ENCODE peak calls at places on chromosome 6, in six cellular contexts. One of them, this sample, is unnamed.

GRCh38 chr6:118775381-118775780 is 118.6 kb upstream of the ASF1A start:
- DNase-seq in fibroblast of the aortic adventitia: no peak
- DNase-seq in GM12878: no peak
- DNase-seq in IMR-90: no peak
- DNase-seq in K562: no peak
- DNase-seq in thoracic aorta: no peak
- DNase-seq in this sample: no peak

GRCh38 chr6:106134087-106134770 is 48.1 kb downstream of the PRDM1 start:
- DNase-seq in GM12878: no peak
- DNase-seq in fibroblast of the aortic adventitia: no peak
- DNase-seq in thoracic aorta: no peak
- DNase-seq in IMR-90: no peak
- DNase-seq in K562: no peak
- DNase-seq in this sample: no peak

GRCh38 chr6:26537846-26538571 is at the start of gene HMGN4:
- DNase-seq in IMR-90: peak; percentile 90
- DNase-seq in GM12878: peak; percentile 96
- DNase-seq in fibroblast of the aortic adventitia: peak; percentile 95
- DNase-seq in thoracic aorta: no peak
- DNase-seq in K562: peak; percentile 91
- DNase-seq in this sample: peak; percentile 82

GRCh38 chr6:48658910-48659309 is 547.9 kb upstream of the PTCHD4 start:
- DNase-seq in GM12878: no peak
- DNase-seq in fibroblast of the aortic adventitia: no peak
- DNase-seq in K562: no peak
- DNase-seq in thoracic aorta: no peak
- DNase-seq in IMR-90: no peak
- DNase-seq in this sample: no peak

GRCh38 chr6:128280960-128281359 is 239.4 kb downstream of the PTPRK start:
- DNase-seq in thoracic aorta: no peak
- DNase-seq in GM12878: no peak
- DNase-seq in fibroblast of the aortic adventitia: no peak
- DNase-seq in K562: no peak
- DNase-seq in IMR-90: no peak
- DNase-seq in this sample: no peak

GRCh38 chr6:76162811-76163210 is 90.3 kb upstream of the IMPG1 start:
- DNase-seq in thoracic aorta: no peak
- DNase-seq in GM12878: no peak
- DNase-seq in IMR-90: no peak
- DNase-seq in fibroblast of the aortic adventitia: no peak
- DNase-seq in K562: no peak
- DNase-seq in this sample: no peak

GRCh38 chr6:84764332-84765049 is at the start of gene TBX18:
- DNase-seq in GM12878: no peak
- DNase-seq in fibroblast of the aortic adventitia: peak; percentile 97
- DNase-seq in thoracic aorta: peak; percentile 91
- DNase-seq in K562: peak; percentile 94
- DNase-seq in IMR-90: peak; percentile 88
- DNase-seq in this sample: no peak

GRCh38 chr6:161487694-161488093 is 213.8 kb upstream of the AGPAT4 start:
- DNase-seq in thoracic aorta: no peak
- DNase-seq in fibroblast of the aortic adventitia: no peak
- DNase-seq in IMR-90: no peak
- DNase-seq in K562: no peak
- DNase-seq in GM12878: no peak
- DNase-seq in this sample: no peak

GRCh38 chr6:165791306-165791705 is 128.3 kb upstream of the PDE10A start:
- DNase-seq in fibroblast of the aortic adventitia: no peak
- DNase-seq in thoracic aorta: no peak
- DNase-seq in GM12878: no peak
- DNase-seq in K562: no peak
- DNase-seq in IMR-90: no peak
- DNase-seq in this sample: no peak

GRCh38 chr6:26516481-26517427 is 16.7 kb downstream of the BTN1A1 start:
- DNase-seq in GM12878: no peak
- DNase-seq in thoracic aorta: no peak
- DNase-seq in K562: peak; percentile 26
- DNase-seq in fibroblast of the aortic adventitia: no peak
- DNase-seq in IMR-90: peak; percentile 15
- DNase-seq in this sample: no peak

GRCh38 chr6:76876922-76877553 is 586.3 kb downstream of the HTR1B start:
- DNase-seq in GM12878: no peak
- DNase-seq in thoracic aorta: no peak
- DNase-seq in fibroblast of the aortic adventitia: peak; percentile 36
- DNase-seq in IMR-90: peak; percentile 12
- DNase-seq in K562: no peak
- DNase-seq in this sample: no peak

GRCh38 chr6:106250997-106251396 is 74.6 kb downstream of the ATG5 start:
- DNase-seq in fibroblast of the aortic adventitia: no peak
- DNase-seq in GM12878: no peak
- DNase-seq in IMR-90: no peak
- DNase-seq in thoracic aorta: no peak
- DNase-seq in K562: no peak
- DNase-seq in this sample: no peak

GRCh38 chr6:27238010-27238983 is 9.2 kb upstream of the PRSS16 start:
- DNase-seq in GM12878: no peak
- DNase-seq in IMR-90: no peak
- DNase-seq in thoracic aorta: no peak
- DNase-seq in fibroblast of the aortic adventitia: peak; percentile 16
- DNase-seq in K562: no peak
- DNase-seq in this sample: no peak

GRCh38 chr6:20841806-20842205 is 307.5 kb downstream of the CDKAL1 start:
- DNase-seq in IMR-90: no peak
- DNase-seq in fibroblast of the aortic adventitia: no peak
- DNase-seq in thoracic aorta: no peak
- DNase-seq in GM12878: no peak
- DNase-seq in K562: no peak
- DNase-seq in this sample: no peak

GRCh38 chr6:69933239-69933638 is 66.9 kb downstream of the COL19A1 start:
- DNase-seq in IMR-90: peak; percentile 4
- DNase-seq in fibroblast of the aortic adventitia: no peak
- DNase-seq in GM12878: no peak
- DNase-seq in thoracic aorta: no peak
- DNase-seq in K562: no peak
- DNase-seq in this sample: no peak

GRCh38 chr6:52420668-52421358 is 671 bp downstream of the EFHC1 start:
- DNase-seq in fibroblast of the aortic adventitia: peak; percentile 33
- DNase-seq in IMR-90: peak; percentile 33
- DNase-seq in K562: no peak
- DNase-seq in thoracic aorta: no peak
- DNase-seq in GM12878: no peak
- DNase-seq in this sample: no peak

GRCh38 chr6:147209762-147210449 is 5.7 kb downstream of the STXBP5 start:
- DNase-seq in IMR-90: no peak
- DNase-seq in thoracic aorta: no peak
- DNase-seq in GM12878: no peak
- DNase-seq in K562: no peak
- DNase-seq in fibroblast of the aortic adventitia: peak; percentile 57
- DNase-seq in this sample: no peak

GRCh38 chr6:166206510-166207389 is 39.1 kb upstream of the TBXT start:
- DNase-seq in GM12878: peak; percentile 62
- DNase-seq in IMR-90: no peak
- DNase-seq in fibroblast of the aortic adventitia: peak; percentile 3
- DNase-seq in K562: no peak
- DNase-seq in thoracic aorta: no peak
- DNase-seq in this sample: no peak

GRCh38 chr6:134908906-134909516 is 40.9 kb downstream of the ALDH8A1 start:
- DNase-seq in thoracic aorta: peak; percentile 53
- DNase-seq in IMR-90: peak; percentile 100
- DNase-seq in fibroblast of the aortic adventitia: peak; percentile 100
- DNase-seq in GM12878: no peak
- DNase-seq in K562: no peak
- DNase-seq in this sample: no peak

GRCh38 chr6:163777706-163778105 is 363.2 kb downstream of the QKI start:
- DNase-seq in thoracic aorta: no peak
- DNase-seq in IMR-90: no peak
- DNase-seq in K562: peak; percentile 48
- DNase-seq in fibroblast of the aortic adventitia: no peak
- DNase-seq in GM12878: no peak
- DNase-seq in this sample: no peak

GRCh38 chr6:29710281-29710941 is 12.8 kb upstream of the HLA-F start:
- DNase-seq in K562: no peak
- DNase-seq in GM12878: no peak
- DNase-seq in IMR-90: no peak
- DNase-seq in thoracic aorta: no peak
- DNase-seq in fibroblast of the aortic adventitia: no peak
- DNase-seq in this sample: no peak

GRCh38 chr6:92110390-92110789 is 1309.0 kb downstream of the EPHA7 start:
- DNase-seq in IMR-90: no peak
- DNase-seq in K562: no peak
- DNase-seq in GM12878: no peak
- DNase-seq in fibroblast of the aortic adventitia: no peak
- DNase-seq in thoracic aorta: no peak
- DNase-seq in this sample: no peak

GRCh38 chr6:7196019-7196402 is 88.2 kb downstream of the RREB1 start:
- DNase-seq in IMR-90: no peak
- DNase-seq in fibroblast of the aortic adventitia: peak; percentile 16
- DNase-seq in thoracic aorta: no peak
- DNase-seq in GM12878: no peak
- DNase-seq in K562: peak; percentile 81
- DNase-seq in this sample: no peak

GRCh38 chr6:28589234-28589951 is 63.7 kb downstream of the GPX5 start:
- DNase-seq in fibroblast of the aortic adventitia: peak; percentile 86
- DNase-seq in thoracic aorta: no peak
- DNase-seq in K562: no peak
- DNase-seq in IMR-90: peak; percentile 95
- DNase-seq in GM12878: peak; percentile 70
- DNase-seq in this sample: peak; percentile 54

GRCh38 chr6:160810238-160810637 is 108.2 kb downstream of the PLG start:
- DNase-seq in thoracic aorta: no peak
- DNase-seq in IMR-90: no peak
- DNase-seq in fibroblast of the aortic adventitia: no peak
- DNase-seq in GM12878: no peak
- DNase-seq in K562: no peak
- DNase-seq in this sample: no peak

DNA sequence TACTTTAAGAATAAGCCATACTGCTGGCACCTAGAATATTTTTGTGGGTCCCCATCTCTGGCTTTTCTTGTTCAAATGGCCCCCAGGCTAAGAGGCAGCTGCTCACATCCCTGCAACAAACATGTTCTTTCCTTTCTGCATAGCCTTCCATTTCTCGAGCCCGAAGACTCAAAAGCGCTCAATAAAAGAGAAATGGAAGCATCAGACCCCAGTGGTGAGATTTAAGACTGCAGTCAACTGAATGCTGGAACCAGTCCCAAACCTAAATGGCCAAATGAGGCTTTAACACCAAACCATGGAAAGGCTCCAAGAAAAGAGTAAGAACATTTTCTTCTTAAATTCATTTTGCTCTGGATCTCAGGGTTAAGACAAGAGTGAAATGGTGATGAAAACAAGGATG is 122.1 kb upstream of the TRAF3IP2 start:
- DNase-seq in thoracic aorta: no peak
- DNase-seq in fibroblast of the aortic adventitia: no peak
- DNase-seq in IMR-90: peak; percentile 20
- DNase-seq in K562: peak; percentile 29
- DNase-seq in GM12878: no peak
- DNase-seq in this sample: no peak
- TF ChIP-seq CTCF in thoracic aorta: peak; percentile 40
- TF ChIP-seq CTCF in fibroblast of the aortic adventitia: peak; percentile 45
- TF ChIP-seq CTCF in IMR-90: peak; percentile 22
- TF ChIP-seq CTCF in K562: no peak
- TF ChIP-seq CTCF in GM12878: no peak
- TF ChIP-seq CTCF in this sample: no peak

DNA sequence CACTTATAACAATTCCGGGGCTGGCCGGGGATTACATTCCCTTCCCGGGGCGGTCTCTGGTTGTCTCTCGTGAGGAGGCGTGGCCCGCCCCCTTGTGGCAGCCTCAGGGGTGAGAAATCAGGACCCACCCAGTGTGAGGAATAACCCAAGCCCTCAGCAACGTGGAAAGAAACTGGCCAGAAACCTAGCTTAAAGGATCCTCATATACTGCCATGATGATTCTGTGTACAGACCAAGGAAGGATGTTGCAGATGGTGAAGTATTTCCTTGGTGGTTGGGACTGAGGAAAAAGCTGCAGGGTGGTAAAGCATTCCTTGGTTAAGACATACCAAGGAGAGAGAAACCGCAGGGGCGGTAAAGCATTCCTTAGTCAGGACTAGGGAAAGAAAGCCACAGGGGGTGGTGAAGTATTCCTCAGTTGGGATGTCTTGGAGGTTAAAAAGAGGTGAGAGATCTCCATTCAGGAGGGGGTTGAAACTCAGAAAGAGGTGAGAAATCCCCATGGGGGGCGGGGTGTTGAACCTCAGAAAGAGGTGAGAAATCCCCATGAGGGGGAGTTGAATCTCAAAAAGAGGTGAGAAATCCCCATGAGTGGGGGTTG is 238.2 kb downstream of the RNGTT start:
- DNase-seq in GM12878: peak; percentile 26
- DNase-seq in IMR-90: peak; percentile 74
- DNase-seq in K562: no peak
- DNase-seq in thoracic aorta: no peak
- DNase-seq in fibroblast of the aortic adventitia: peak; percentile 14
- DNase-seq in this sample: peak; percentile 18
- TF ChIP-seq CTCF in GM12878: no peak
- TF ChIP-seq CTCF in IMR-90: peak; percentile 19
- TF ChIP-seq CTCF in K562: peak; percentile 24
- TF ChIP-seq CTCF in thoracic aorta: peak; percentile 21
- TF ChIP-seq CTCF in fibroblast of the aortic adventitia: peak; percentile 3
- TF ChIP-seq CTCF in this sample: no peak

DNA sequence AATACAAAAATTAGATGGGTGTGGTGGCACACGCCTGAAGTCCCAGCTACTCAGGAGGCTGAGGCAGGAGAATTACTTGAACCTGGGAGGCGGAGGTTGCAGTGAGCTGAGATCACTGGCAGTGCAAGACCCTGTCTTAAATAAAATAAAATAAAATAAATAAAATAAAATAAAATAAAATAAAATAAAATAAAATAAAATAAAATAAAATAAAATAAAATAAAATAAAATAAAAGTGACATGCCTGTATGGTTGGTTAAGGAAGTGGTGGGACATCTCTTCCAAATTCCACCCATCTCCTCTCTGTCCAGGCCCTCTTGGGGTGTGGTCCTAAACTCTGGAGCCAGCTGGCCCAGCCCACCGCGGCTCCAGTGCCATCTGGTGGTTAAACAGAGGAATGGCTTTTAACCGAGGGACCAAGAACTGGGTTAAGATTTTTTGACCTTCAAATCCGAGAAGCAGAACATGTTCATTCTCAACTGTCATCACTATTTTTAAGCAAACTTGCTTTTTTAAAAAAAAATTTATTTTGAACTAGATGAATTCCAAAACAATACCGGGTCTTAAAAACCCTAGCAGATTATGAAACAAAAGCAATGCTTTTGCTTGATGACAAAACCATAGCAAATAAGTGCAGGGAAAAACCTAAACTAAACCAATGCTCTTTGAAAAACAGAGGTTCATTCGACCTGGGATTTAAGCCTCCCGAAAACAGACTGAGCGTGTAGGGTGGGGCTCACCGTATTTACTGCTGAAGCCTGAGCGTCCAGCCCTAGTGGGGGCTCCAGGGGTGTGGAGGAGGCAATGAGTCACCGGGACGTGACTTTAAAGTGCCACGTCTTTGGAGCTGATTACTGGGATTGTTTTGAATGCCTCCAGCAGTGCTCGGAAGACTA is 68.8 kb downstream of the CDC5L start:
- DNase-seq in IMR-90: peak; percentile 50
- DNase-seq in GM12878: no peak
- DNase-seq in K562: peak; percentile 82
- DNase-seq in thoracic aorta: no peak
- DNase-seq in fibroblast of the aortic adventitia: peak; percentile 69
- DNase-seq in this sample: peak; percentile 78
- TF ChIP-seq CTCF in IMR-90: peak; percentile 78
- TF ChIP-seq CTCF in GM12878: peak; percentile 75
- TF ChIP-seq CTCF in K562: peak; percentile 91
- TF ChIP-seq CTCF in thoracic aorta: peak; percentile 80
- TF ChIP-seq CTCF in fibroblast of the aortic adventitia: peak; percentile 93
- TF ChIP-seq CTCF in this sample: peak; percentile 70

GRCh38 chr6:169425628-169426370 is 172.2 kb upstream of the THBS2 start:
- DNase-seq in GM12878: no peak
- DNase-seq in fibroblast of the aortic adventitia: no peak
- DNase-seq in thoracic aorta: no peak
- DNase-seq in IMR-90: no peak
- DNase-seq in K562: no peak
- DNase-seq in this sample: no peak
- TF ChIP-seq CTCF in GM12878: no peak
- TF ChIP-seq CTCF in fibroblast of the aortic adventitia: no peak
- TF ChIP-seq CTCF in thoracic aorta: no peak
- TF ChIP-seq CTCF in IMR-90: no peak
- TF ChIP-seq CTCF in K562: no peak
- TF ChIP-seq CTCF in this sample: no peak